ENCODE peak calls at places on chromosomes 11 and 22, in eight cellular contexts. One of them, this sample, is unnamed.

GRCh38 chr11:85847436-85847835 is 7.7 kb upstream of the CCDC83 start:
- DNase-seq in NCI-H2081: no peak
- DNase-seq in epithelial cell of proximal tubule: no peak
- DNase-seq in cerebellar cortex: no peak
- DNase-seq in RPMI7951: no peak
- DNase-seq in HCT116: no peak
- DNase-seq in mucosa of gallbladder: no peak
- DNase-seq in activated T-helper 1 cell treated with Interleukin-2 at 50 U/mL for 16 hours: no peak
- DNase-seq in this sample: no peak

GRCh38 chr11:102494216-102494615 is 36.3 kb downstream of the MMP7 start:
- DNase-seq in epithelial cell of proximal tubule: peak
- DNase-seq in RPMI7951: peak
- DNase-seq in mucosa of gallbladder: peak
- DNase-seq in NCI-H2081: no peak
- DNase-seq in activated T-helper 1 cell treated with Interleukin-2 at 50 U/mL for 16 hours: no peak
- DNase-seq in HCT116: peak
- DNase-seq in cerebellar cortex: no peak
- DNase-seq in this sample: peak

GRCh38 chr11:11622772-11623531 is 1.1 kb upstream of the GALNT18 start:
- DNase-seq in HCT116: no peak
- DNase-seq in mucosa of gallbladder: no peak
- DNase-seq in activated T-helper 1 cell treated with Interleukin-2 at 50 U/mL for 16 hours: no peak
- DNase-seq in epithelial cell of proximal tubule: no peak
- DNase-seq in cerebellar cortex: no peak
- DNase-seq in NCI-H2081: no peak
- DNase-seq in RPMI7951: no peak
- DNase-seq in this sample: no peak

GRCh38 chr22:43901976-43902643 is 10.3 kb upstream of the PNPLA5 start:
- DNase-seq in epithelial cell of proximal tubule: no peak
- DNase-seq in RPMI7951: no peak
- DNase-seq in HCT116: no peak
- DNase-seq in activated T-helper 1 cell treated with Interleukin-2 at 50 U/mL for 16 hours: no peak
- DNase-seq in mucosa of gallbladder: no peak
- DNase-seq in NCI-H2081: no peak
- DNase-seq in cerebellar cortex: no peak
- DNase-seq in this sample: peak

GRCh38 chr11:71282581-71283351 is 30.4 kb upstream of the SHANK2 start:
- DNase-seq in RPMI7951: no peak
- DNase-seq in activated T-helper 1 cell treated with Interleukin-2 at 50 U/mL for 16 hours: no peak
- DNase-seq in mucosa of gallbladder: no peak
- DNase-seq in HCT116: peak
- DNase-seq in cerebellar cortex: peak
- DNase-seq in NCI-H2081: no peak
- DNase-seq in epithelial cell of proximal tubule: no peak
- DNase-seq in this sample: no peak

GRCh38 chr22:41092847-41093371 is 517 bp downstream of the EP300 start:
- DNase-seq in mucosa of gallbladder: no peak
- DNase-seq in NCI-H2081: peak
- DNase-seq in RPMI7951: peak
- DNase-seq in cerebellar cortex: no peak
- DNase-seq in activated T-helper 1 cell treated with Interleukin-2 at 50 U/mL for 16 hours: no peak
- DNase-seq in epithelial cell of proximal tubule: no peak
- DNase-seq in HCT116: no peak
- DNase-seq in this sample: peak

GRCh38 chr11:61543606-61544306 is 35.2 kb downstream of the LRRC10B start:
- DNase-seq in NCI-H2081: no peak
- DNase-seq in activated T-helper 1 cell treated with Interleukin-2 at 50 U/mL for 16 hours: no peak
- DNase-seq in HCT116: no peak
- DNase-seq in cerebellar cortex: no peak
- DNase-seq in mucosa of gallbladder: no peak
- DNase-seq in RPMI7951: peak
- DNase-seq in epithelial cell of proximal tubule: no peak
- DNase-seq in this sample: peak

GRCh38 chr22:29226246-29226981 is 20.7 kb downstream of the EMID1 start:
- DNase-seq in mucosa of gallbladder: no peak
- DNase-seq in HCT116: no peak
- DNase-seq in activated T-helper 1 cell treated with Interleukin-2 at 50 U/mL for 16 hours: no peak
- DNase-seq in epithelial cell of proximal tubule: no peak
- DNase-seq in cerebellar cortex: no peak
- DNase-seq in NCI-H2081: no peak
- DNase-seq in RPMI7951: no peak
- DNase-seq in this sample: no peak

GRCh38 chr11:121711900-121712424 is 259.2 kb upstream of the SORL1-AS1 start:
- DNase-seq in RPMI7951: no peak
- DNase-seq in HCT116: no peak
- DNase-seq in mucosa of gallbladder: no peak
- DNase-seq in NCI-H2081: no peak
- DNase-seq in epithelial cell of proximal tubule: no peak
- DNase-seq in cerebellar cortex: no peak
- DNase-seq in activated T-helper 1 cell treated with Interleukin-2 at 50 U/mL for 16 hours: no peak
- DNase-seq in this sample: peak

GRCh38 chr22:41302016-41302767 is 867 bp downstream of the ZC3H7B start:
- DNase-seq in cerebellar cortex: no peak
- DNase-seq in RPMI7951: no peak
- DNase-seq in activated T-helper 1 cell treated with Interleukin-2 at 50 U/mL for 16 hours: no peak
- DNase-seq in HCT116: no peak
- DNase-seq in NCI-H2081: no peak
- DNase-seq in mucosa of gallbladder: no peak
- DNase-seq in epithelial cell of proximal tubule: no peak
- DNase-seq in this sample: no peak

GRCh38 chr11:67024410-67024809 is 1.5 kb downstream of the SYT12 start:
- DNase-seq in epithelial cell of proximal tubule: no peak
- DNase-seq in cerebellar cortex: no peak
- DNase-seq in HCT116: no peak
- DNase-seq in mucosa of gallbladder: no peak
- DNase-seq in NCI-H2081: no peak
- DNase-seq in activated T-helper 1 cell treated with Interleukin-2 at 50 U/mL for 16 hours: peak
- DNase-seq in RPMI7951: peak
- DNase-seq in this sample: no peak

GRCh38 chr22:49670610-49671330 is 156.9 kb downstream of the BRD1 start:
- DNase-seq in NCI-H2081: no peak
- DNase-seq in RPMI7951: no peak
- DNase-seq in mucosa of gallbladder: no peak
- DNase-seq in activated T-helper 1 cell treated with Interleukin-2 at 50 U/mL for 16 hours: no peak
- DNase-seq in HCT116: no peak
- DNase-seq in epithelial cell of proximal tubule: no peak
- DNase-seq in cerebellar cortex: no peak
- DNase-seq in this sample: no peak

GRCh38 chr11:19163627-19164026 is 38.2 kb downstream of the CSRP3 start:
- DNase-seq in mucosa of gallbladder: no peak
- DNase-seq in cerebellar cortex: no peak
- DNase-seq in epithelial cell of proximal tubule: no peak
- DNase-seq in NCI-H2081: no peak
- DNase-seq in RPMI7951: no peak
- DNase-seq in HCT116: no peak
- DNase-seq in activated T-helper 1 cell treated with Interleukin-2 at 50 U/mL for 16 hours: no peak
- DNase-seq in this sample: no peak

GRCh38 chr11:119874660-119875238 is 145.7 kb upstream of the NECTIN1 start:
- DNase-seq in epithelial cell of proximal tubule: no peak
- DNase-seq in RPMI7951: no peak
- DNase-seq in cerebellar cortex: no peak
- DNase-seq in mucosa of gallbladder: no peak
- DNase-seq in activated T-helper 1 cell treated with Interleukin-2 at 50 U/mL for 16 hours: no peak
- DNase-seq in HCT116: no peak
- DNase-seq in NCI-H2081: no peak
- DNase-seq in this sample: no peak

GRCh38 chr22:12601870-12602779 is 2925.9 kb upstream of the OR11H1 start:
- DNase-seq in NCI-H2081: no peak
- DNase-seq in activated T-helper 1 cell treated with Interleukin-2 at 50 U/mL for 16 hours: no peak
- DNase-seq in epithelial cell of proximal tubule: no peak
- DNase-seq in cerebellar cortex: no peak
- DNase-seq in mucosa of gallbladder: no peak
- DNase-seq in RPMI7951: peak
- DNase-seq in HCT116: no peak
- DNase-seq in this sample: no peak

GRCh38 chr11:123430736-123431356 is 777 bp downstream of the GRAMD1B start:
- DNase-seq in epithelial cell of proximal tubule: no peak
- DNase-seq in NCI-H2081: peak
- DNase-seq in HCT116: no peak
- DNase-seq in cerebellar cortex: no peak
- DNase-seq in RPMI7951: peak
- DNase-seq in mucosa of gallbladder: peak
- DNase-seq in activated T-helper 1 cell treated with Interleukin-2 at 50 U/mL for 16 hours: peak
- DNase-seq in this sample: no peak

GRCh38 chr11:10931761-10932700 is 74.2 kb upstream of the ZBED5 start:
- DNase-seq in mucosa of gallbladder: no peak
- DNase-seq in cerebellar cortex: no peak
- DNase-seq in NCI-H2081: no peak
- DNase-seq in RPMI7951: no peak
- DNase-seq in epithelial cell of proximal tubule: no peak
- DNase-seq in HCT116: no peak
- DNase-seq in activated T-helper 1 cell treated with Interleukin-2 at 50 U/mL for 16 hours: no peak
- DNase-seq in this sample: no peak

GRCh38 chr11:77967753-77968152 is 26.7 kb downstream of the INTS4 start:
- DNase-seq in mucosa of gallbladder: no peak
- DNase-seq in cerebellar cortex: no peak
- DNase-seq in NCI-H2081: no peak
- DNase-seq in epithelial cell of proximal tubule: no peak
- DNase-seq in RPMI7951: no peak
- DNase-seq in HCT116: no peak
- DNase-seq in activated T-helper 1 cell treated with Interleukin-2 at 50 U/mL for 16 hours: no peak
- DNase-seq in this sample: no peak

GRCh38 chr11:132131962-132132361 is 761.5 kb downstream of the NTM start:
- DNase-seq in cerebellar cortex: no peak
- DNase-seq in epithelial cell of proximal tubule: no peak
- DNase-seq in RPMI7951: no peak
- DNase-seq in HCT116: no peak
- DNase-seq in activated T-helper 1 cell treated with Interleukin-2 at 50 U/mL for 16 hours: no peak
- DNase-seq in NCI-H2081: no peak
- DNase-seq in mucosa of gallbladder: no peak
- DNase-seq in this sample: no peak

GRCh38 chr11:67999704-68000103 is 4.2 kb downstream of the UNC93B1 start:
- DNase-seq in epithelial cell of proximal tubule: no peak
- DNase-seq in NCI-H2081: no peak
- DNase-seq in activated T-helper 1 cell treated with Interleukin-2 at 50 U/mL for 16 hours: no peak
- DNase-seq in RPMI7951: no peak
- DNase-seq in mucosa of gallbladder: no peak
- DNase-seq in HCT116: no peak
- DNase-seq in cerebellar cortex: no peak
- DNase-seq in this sample: no peak

GRCh38 chr11:64344160-64344559 is 4.2 kb downstream of the CCDC88B start:
- DNase-seq in activated T-helper 1 cell treated with Interleukin-2 at 50 U/mL for 16 hours: no peak
- DNase-seq in NCI-H2081: no peak
- DNase-seq in cerebellar cortex: no peak
- DNase-seq in RPMI7951: no peak
- DNase-seq in mucosa of gallbladder: no peak
- DNase-seq in HCT116: no peak
- DNase-seq in epithelial cell of proximal tubule: no peak
- DNase-seq in this sample: no peak

GRCh38 chr22:34395370-34395769 is 475.1 kb upstream of the LARGE1 start:
- DNase-seq in NCI-H2081: no peak
- DNase-seq in activated T-helper 1 cell treated with Interleukin-2 at 50 U/mL for 16 hours: no peak
- DNase-seq in cerebellar cortex: no peak
- DNase-seq in RPMI7951: no peak
- DNase-seq in mucosa of gallbladder: no peak
- DNase-seq in epithelial cell of proximal tubule: no peak
- DNase-seq in HCT116: no peak
- DNase-seq in this sample: no peak

GRCh38 chr11:2257023-2257700 is 13.2 kb downstream of the ASCL2 start:
- DNase-seq in RPMI7951: no peak
- DNase-seq in mucosa of gallbladder: peak
- DNase-seq in HCT116: no peak
- DNase-seq in NCI-H2081: no peak
- DNase-seq in activated T-helper 1 cell treated with Interleukin-2 at 50 U/mL for 16 hours: no peak
- DNase-seq in cerebellar cortex: no peak
- DNase-seq in epithelial cell of proximal tubule: no peak
- DNase-seq in this sample: no peak

GRCh38 chr11:94968334-94968958 is 4.9 kb downstream of the CWC15 start:
- DNase-seq in NCI-H2081: no peak
- DNase-seq in cerebellar cortex: peak
- DNase-seq in HCT116: no peak
- DNase-seq in activated T-helper 1 cell treated with Interleukin-2 at 50 U/mL for 16 hours: no peak
- DNase-seq in mucosa of gallbladder: no peak
- DNase-seq in epithelial cell of proximal tubule: no peak
- DNase-seq in RPMI7951: peak
- DNase-seq in this sample: peak

GRCh38 chr22:35631597-35631996 is 14.5 kb upstream of the MB start:
- DNase-seq in cerebellar cortex: peak
- DNase-seq in NCI-H2081: no peak
- DNase-seq in mucosa of gallbladder: peak
- DNase-seq in epithelial cell of proximal tubule: no peak
- DNase-seq in activated T-helper 1 cell treated with Interleukin-2 at 50 U/mL for 16 hours: no peak
- DNase-seq in RPMI7951: peak
- DNase-seq in HCT116: peak
- DNase-seq in this sample: peak

This sample was measured in fibroblast of mammary gland.